ENCODE peak calls at places on chromosomes 12 and 14, in eight cellular contexts. K, F, Y, L, E, J, I and N are unnamed samples.

GRCh38 chr12:123242083-123242904 is 9.1 kb downstream of the MTRFR start:
- DNase-seq in K (no peak), F (no peak), Y (no peak), L (no peak), E (no peak), J (no peak), I (no peak), N (no peak)

GRCh38 chr14:81211844-81212243 is 8.9 kb downstream of the GTF2A1 start:
- DNase-seq in K (no peak), F (no peak), Y (peak; percentile 39), L (no peak), E (no peak), J (peak; percentile 36), I (no peak), N (peak; percentile 34)

GRCh38 chr12:104414581-104415305 is 42.0 kb upstream of the CHST11 start:
- DNase-seq in K (no peak), F (peak; percentile 67), Y (no peak), L (peak; percentile 16), E (peak; percentile 49), J (no peak), I (no peak), N (no peak)

GRCh38 chr14:57029620-57030253 is 219.5 kb upstream of the OTX2 start:
- DNase-seq in K (no peak), F (peak; percentile 52), Y (no peak), L (no peak), E (no peak), J (no peak), I (no peak), N (no peak)

GRCh38 chr14:97266653-97267052 is 469.5 kb downstream of the VRK1 start:
- DNase-seq in K (no peak), F (peak; percentile 73), Y (peak; percentile 59), L (peak; percentile 78), E (peak; percentile 32), J (no peak), I (no peak), N (no peak)

GRCh38 chr12:22974865-22975264 is 349.9 kb downstream of the ETNK1 start:
- DNase-seq in K (no peak), F (no peak), Y (peak; percentile 81), L (peak; percentile 37), E (peak; percentile 96), J (no peak), I (no peak), N (peak; percentile 66)

GRCh38 chr12:80186727-80187217 is 87.4 kb downstream of the OTOGL start:
- DNase-seq in K (no peak), F (peak; percentile 60), Y (peak; percentile 92), L (peak; percentile 88), E (peak; percentile 90), J (no peak), I (peak; percentile 0), N (peak; percentile 94)

GRCh38 chr14:99724939-99725773 is 41.1 kb downstream of the CYP46A1 start:
- DNase-seq in K (peak; percentile 54), F (peak; percentile 9), Y (no peak), L (peak; percentile 2), E (no peak), J (peak; percentile 6), I (no peak), N (no peak)

GRCh38 chr12:26768611-26769603 is 64.1 kb downstream of the ITPR2 start:
- DNase-seq in K (no peak), F (no peak), Y (no peak), L (no peak), E (no peak), J (no peak), I (no peak), N (no peak)

GRCh38 chr14:66746316-66747006 is 238.5 kb downstream of the GPHN start:
- DNase-seq in K (no peak), F (peak; percentile 28), Y (peak; percentile 58), L (peak; percentile 22), E (peak; percentile 59), J (no peak), I (no peak), N (peak; percentile 57)

GRCh38 chr14:24232645-24233537 is at the start of gene GMPR2:
- DNase-seq in K (peak; percentile 95), F (peak; percentile 73), Y (no peak), L (peak; percentile 26), E (peak; percentile 35), J (no peak), I (no peak), N (no peak)

GRCh38 chr12:124231980-124232653 is 62.8 kb upstream of the RFLNA start:
- DNase-seq in K (no peak), F (peak; percentile 33), Y (no peak), L (peak; percentile 82), E (no peak), J (no peak), I (no peak), N (no peak)

GRCh38 chr12:105288311-105288996 is 42.0 kb upstream of the C12orf75 start:
- DNase-seq in K (no peak), F (no peak), Y (no peak), L (no peak), E (no peak), J (no peak), I (no peak), N (no peak)

GRCh38 chr12:98896938-98897337 is 251.8 kb downstream of the APAF1 start:
- DNase-seq in K (no peak), F (peak; percentile 35), Y (no peak), L (peak; percentile 16), E (peak; percentile 5), J (no peak), I (no peak), N (no peak)

GRCh38 chr12:6936642-6937480 is 6.8 kb upstream of the RNU7-1 start:
- DNase-seq in K (peak; percentile 92), F (peak; percentile 48), Y (no peak), L (no peak), E (no peak), J (peak; percentile 72), I (no peak), N (no peak)

GRCh38 chr12:29899212-29899931 is 115.6 kb upstream of the TMTC1 start:
- DNase-seq in K (no peak), F (no peak), Y (no peak), L (no peak), E (no peak), J (no peak), I (no peak), N (no peak)

GRCh38 chr12:52428121-52428520 is 6.0 kb downstream of the KRT75 start:
- DNase-seq in K (peak; percentile 64), F (no peak), Y (no peak), L (no peak), E (no peak), J (no peak), I (no peak), N (no peak)

GRCh38 chr12:116393859-116394650 is 116.6 kb upstream of the MED13L start:
- DNase-seq in K (peak; percentile 37), F (no peak), Y (no peak), L (no peak), E (no peak), J (no peak), I (no peak), N (no peak)

GRCh38 chr14:70032447-70032846 is 153.2 kb downstream of the SMOC1 start:
- DNase-seq in K (no peak), F (peak; percentile 64), Y (peak; percentile 9), L (peak; percentile 26), E (peak; percentile 56), J (no peak), I (no peak), N (no peak)

GRCh38 chr14:104147346-104148125 is 9.1 kb downstream of the KIF26A start:
- DNase-seq in K (peak; percentile 72), F (peak; percentile 57), Y (no peak), L (no peak), E (no peak), J (no peak), I (no peak), N (no peak)

GRCh38 chr12:58787021-58787760 is 133.1 kb downstream of the LRIG3 start:
- DNase-seq in K (no peak), F (no peak), Y (no peak), L (peak; percentile 21), E (no peak), J (no peak), I (no peak), N (peak; percentile 29)

GRCh38 chr14:91911474-91912032 is 35.9 kb downstream of the FBLN5 start:
- DNase-seq in K (no peak), F (peak; percentile 77), Y (peak; percentile 39), L (peak; percentile 66), E (peak; percentile 60), J (peak; percentile 36), I (no peak), N (peak; percentile 72)

GRCh38 chr14:99246536-99247083 is 25.4 kb downstream of the BCL11B start:
- DNase-seq in K (peak; percentile 76), F (peak; percentile 59), Y (no peak), L (no peak), E (no peak), J (no peak), I (no peak), N (no peak)

GRCh38 chr14:104104006-104104901 is 18.8 kb downstream of the ASPG start:
- DNase-seq in K (peak; percentile 72), F (no peak), Y (no peak), L (no peak), E (no peak), J (peak; percentile 8), I (no peak), N (no peak)

GRCh38 chr14:64614214-64614613 is 64.5 kb downstream of the PPP1R36 start:
- DNase-seq in K (no peak), F (no peak), Y (no peak), L (no peak), E (no peak), J (no peak), I (no peak), N (peak; percentile 41)

GRCh38 chr12:26555139-26555538 is 277.9 kb downstream of the ITPR2 start:
- DNase-seq in K (no peak), F (no peak), Y (peak; percentile 4), L (peak; percentile 9), E (no peak), J (no peak), I (no peak), N (no peak)

GRCh38 chr12:62866451-62867082 is 68.4 kb downstream of the PPM1H start:
- DNase-seq in K (no peak), F (peak; percentile 33), Y (peak; percentile 73), L (peak; percentile 77), E (peak; percentile 37), J (no peak), I (no peak), N (peak; percentile 40)